ENCODE peak calls at places on chromosome 15, in six cellular contexts. K, Q, N, J, A and F are unnamed samples.

GRCh38 chr15:24919446-24919845 is 35.3 kb upstream of the SNRPN start:
- DNase-seq in K (no peak), Q (no peak), N (peak), J (no peak), A (peak), F (no peak)

GRCh38 chr15:52112203-52112750 is 298 bp downstream of the BCL2L10 start:
- DNase-seq in K (no peak), Q (no peak), N (peak), J (no peak), A (no peak), F (peak)

GRCh38 chr15:84858231-84858630 is 26.2 kb upstream of the SLC28A1 start:
- DNase-seq in K (no peak), Q (no peak), N (no peak), J (no peak), A (no peak), F (no peak)

GRCh38 chr15:37995461-37996347 is 61.3 kb downstream of the TMCO5A start:
- DNase-seq in K (peak), Q (peak), N (peak), J (peak), A (peak), F (peak)

GRCh38 chr15:78714890-78715289 is 73.9 kb upstream of the CHRNB4 start:
- DNase-seq in K (no peak), Q (no peak), N (peak), J (peak), A (peak), F (peak)

GRCh38 chr15:94205366-94205765 is 26.0 kb upstream of the MCTP2 start:
- DNase-seq in K (no peak), Q (no peak), N (no peak), J (peak), A (no peak), F (no peak)

GRCh38 chr15:31272558-31273257 is 53.9 kb upstream of the KLF13 start:
- DNase-seq in K (no peak), Q (no peak), N (peak), J (no peak), A (peak), F (no peak)

GRCh38 chr15:39509941-39510845 is 70.7 kb upstream of the THBS1 start:
- DNase-seq in K (no peak), Q (no peak), N (no peak), J (no peak), A (no peak), F (no peak)

GRCh38 chr15:74383695-74384565 is 16.5 kb upstream of the CYP11A1 start:
- DNase-seq in K (no peak), Q (peak), N (peak), J (peak), A (peak), F (no peak)

GRCh38 chr15:88658972-88659931 is 20.4 kb downstream of the ISG20 start:
- DNase-seq in K (no peak), Q (peak), N (no peak), J (no peak), A (peak), F (no peak)

GRCh38 chr15:35168464-35168863 is 83.4 kb upstream of the NANOGP8 start:
- DNase-seq in K (no peak), Q (peak), N (no peak), J (peak), A (peak), F (peak)

GRCh38 chr15:41996921-41997592 is 23.8 kb downstream of the PLA2G4E start:
- DNase-seq in K (no peak), Q (no peak), N (no peak), J (no peak), A (no peak), F (no peak)

GRCh38 chr15:43484455-43484854 is 8.5 kb downstream of the TP53BP1 start:
- DNase-seq in K (no peak), Q (peak), N (no peak), J (no peak), A (no peak), F (no peak)

GRCh38 chr15:44734839-44735481 is 1.4 kb upstream of the TRIM69 start:
- DNase-seq in K (no peak), Q (no peak), N (no peak), J (no peak), A (no peak), F (no peak)

GRCh38 chr15:77224352-77224751 is 153.4 kb upstream of the TSPAN3 start:
- DNase-seq in K (no peak), Q (peak), N (no peak), J (peak), A (no peak), F (peak)

GRCh38 chr15:36501063-36501678 is 78.3 kb upstream of the CDIN1 start:
- DNase-seq in K (peak), Q (peak), N (peak), J (peak), A (peak), F (peak)

GRCh38 chr15:71160976-71161375 is 45.7 kb downstream of the THSD4 start:
- DNase-seq in K (no peak), Q (no peak), N (no peak), J (no peak), A (peak), F (no peak)

GRCh38 chr15:29457729-29458128 is 188.1 kb upstream of the NSMCE3 start:
- DNase-seq in K (no peak), Q (peak), N (no peak), J (no peak), A (no peak), F (no peak)

GRCh38 chr15:66886241-66886675 is 179.1 kb upstream of the SMAD3 start:
- DNase-seq in K (no peak), Q (no peak), N (no peak), J (no peak), A (no peak), F (peak)

GRCh38 chr15:75049392-75049791 is 26.0 kb downstream of the PPCDC start:
- DNase-seq in K (no peak), Q (no peak), N (no peak), J (no peak), A (no peak), F (peak)